ENCODE peak calls at places on chromosomes 7 and 10, in nine cellular contexts. One of them, this sample, is unnamed.

GRCh38 chr7:132247995-132248618 is 328.2 kb downstream of the PLXNA4 start:
- DNase-seq in B cell: no peak
- DNase-seq in left ventricle myocardium inferior: no peak
- DNase-seq in foreskin fibroblast: no peak
- DNase-seq in WTC11: no peak
- DNase-seq in brain microvascular endothelial cell: no peak
- DNase-seq in H9: no peak
- DNase-seq in ovary: no peak
- DNase-seq in dorsolateral prefrontal cortex: no peak
- DNase-seq in this sample: no peak

GRCh38 chr7:90736968-90737939 is 141.1 kb downstream of the CDK14 start:
- DNase-seq in B cell: peak
- DNase-seq in left ventricle myocardium inferior: no peak
- DNase-seq in foreskin fibroblast: no peak
- DNase-seq in WTC11: no peak
- DNase-seq in brain microvascular endothelial cell: no peak
- DNase-seq in H9: no peak
- DNase-seq in ovary: no peak
- DNase-seq in dorsolateral prefrontal cortex: no peak
- DNase-seq in this sample: no peak

GRCh38 chr10:122296363-122297120 is 25.4 kb downstream of the BTBD16 start:
- DNase-seq in B cell: no peak
- DNase-seq in left ventricle myocardium inferior: no peak
- DNase-seq in foreskin fibroblast: no peak
- DNase-seq in WTC11: no peak
- DNase-seq in brain microvascular endothelial cell: no peak
- DNase-seq in H9: no peak
- DNase-seq in ovary: no peak
- DNase-seq in dorsolateral prefrontal cortex: no peak
- DNase-seq in this sample: no peak

GRCh38 chr7:24926623-24927539 is 53.1 kb downstream of the OSBPL3 start:
- DNase-seq in B cell: no peak
- DNase-seq in left ventricle myocardium inferior: no peak
- DNase-seq in foreskin fibroblast: peak
- DNase-seq in WTC11: no peak
- DNase-seq in brain microvascular endothelial cell: peak
- DNase-seq in H9: no peak
- DNase-seq in ovary: no peak
- DNase-seq in dorsolateral prefrontal cortex: no peak
- DNase-seq in this sample: peak

GRCh38 chr10:104925232-104925851 is 284.3 kb downstream of the SORCS3 start:
- DNase-seq in B cell: no peak
- DNase-seq in left ventricle myocardium inferior: peak
- DNase-seq in foreskin fibroblast: peak
- DNase-seq in WTC11: peak
- DNase-seq in brain microvascular endothelial cell: no peak
- DNase-seq in H9: peak
- DNase-seq in ovary: no peak
- DNase-seq in dorsolateral prefrontal cortex: peak
- DNase-seq in this sample: no peak

GRCh38 chr10:132471125-132471451 is 66.5 kb upstream of the INPP5A start:
- DNase-seq in B cell: no peak
- DNase-seq in left ventricle myocardium inferior: peak
- DNase-seq in foreskin fibroblast: no peak
- DNase-seq in WTC11: peak
- DNase-seq in brain microvascular endothelial cell: no peak
- DNase-seq in H9: no peak
- DNase-seq in ovary: no peak
- DNase-seq in dorsolateral prefrontal cortex: no peak
- DNase-seq in this sample: no peak

GRCh38 chr7:134742688-134743350 is 36.6 kb upstream of the CALD1 start:
- DNase-seq in B cell: no peak
- DNase-seq in left ventricle myocardium inferior: no peak
- DNase-seq in foreskin fibroblast: no peak
- DNase-seq in WTC11: no peak
- DNase-seq in brain microvascular endothelial cell: no peak
- DNase-seq in H9: no peak
- DNase-seq in ovary: peak
- DNase-seq in dorsolateral prefrontal cortex: no peak
- DNase-seq in this sample: peak

GRCh38 chr7:118949031-118949430 is 724.5 kb downstream of the ANKRD7 start:
- DNase-seq in B cell: no peak
- DNase-seq in left ventricle myocardium inferior: no peak
- DNase-seq in foreskin fibroblast: no peak
- DNase-seq in WTC11: no peak
- DNase-seq in brain microvascular endothelial cell: peak
- DNase-seq in H9: no peak
- DNase-seq in ovary: no peak
- DNase-seq in dorsolateral prefrontal cortex: no peak
- DNase-seq in this sample: no peak

GRCh38 chr10:43254199-43254730 is 12.6 kb downstream of the RASGEF1A start:
- DNase-seq in B cell: no peak
- DNase-seq in left ventricle myocardium inferior: peak
- DNase-seq in foreskin fibroblast: no peak
- DNase-seq in WTC11: no peak
- DNase-seq in brain microvascular endothelial cell: no peak
- DNase-seq in H9: no peak
- DNase-seq in ovary: no peak
- DNase-seq in dorsolateral prefrontal cortex: no peak
- DNase-seq in this sample: no peak

GRCh38 chr7:30858576-30858975 is 53.1 kb upstream of the AQP1 start:
- DNase-seq in B cell: no peak
- DNase-seq in left ventricle myocardium inferior: no peak
- DNase-seq in foreskin fibroblast: no peak
- DNase-seq in WTC11: no peak
- DNase-seq in brain microvascular endothelial cell: no peak
- DNase-seq in H9: no peak
- DNase-seq in ovary: no peak
- DNase-seq in dorsolateral prefrontal cortex: no peak
- DNase-seq in this sample: no peak

GRCh38 chr7:132783824-132784223 is 207.6 kb upstream of the PLXNA4 start:
- DNase-seq in B cell: no peak
- DNase-seq in left ventricle myocardium inferior: no peak
- DNase-seq in foreskin fibroblast: peak
- DNase-seq in WTC11: no peak
- DNase-seq in brain microvascular endothelial cell: peak
- DNase-seq in H9: no peak
- DNase-seq in ovary: no peak
- DNase-seq in dorsolateral prefrontal cortex: no peak
- DNase-seq in this sample: peak

GRCh38 chr7:6640246-6640721 is 3.2 kb downstream of the ZNF316 start:
- DNase-seq in B cell: no peak
- DNase-seq in left ventricle myocardium inferior: peak
- DNase-seq in foreskin fibroblast: peak
- DNase-seq in WTC11: peak
- DNase-seq in brain microvascular endothelial cell: peak
- DNase-seq in H9: peak
- DNase-seq in ovary: no peak
- DNase-seq in dorsolateral prefrontal cortex: no peak
- DNase-seq in this sample: no peak

GRCh38 chr7:155263522-155264197 is 34.0 kb upstream of the INSIG1 start:
- DNase-seq in B cell: no peak
- DNase-seq in left ventricle myocardium inferior: no peak
- DNase-seq in foreskin fibroblast: no peak
- DNase-seq in WTC11: peak
- DNase-seq in brain microvascular endothelial cell: no peak
- DNase-seq in H9: no peak
- DNase-seq in ovary: no peak
- DNase-seq in dorsolateral prefrontal cortex: no peak
- DNase-seq in this sample: no peak

GRCh38 chr7:105010538-105011523 is 3.2 kb upstream of the KMT2E start:
- DNase-seq in B cell: no peak
- DNase-seq in left ventricle myocardium inferior: no peak
- DNase-seq in foreskin fibroblast: no peak
- DNase-seq in WTC11: no peak
- DNase-seq in brain microvascular endothelial cell: no peak
- DNase-seq in H9: no peak
- DNase-seq in ovary: no peak
- DNase-seq in dorsolateral prefrontal cortex: no peak
- DNase-seq in this sample: no peak

GRCh38 chr10:17820943-17821342 is 11.8 kb downstream of the MRC1 start:
- DNase-seq in B cell: no peak
- DNase-seq in left ventricle myocardium inferior: no peak
- DNase-seq in foreskin fibroblast: no peak
- DNase-seq in WTC11: no peak
- DNase-seq in brain microvascular endothelial cell: no peak
- DNase-seq in H9: no peak
- DNase-seq in ovary: no peak
- DNase-seq in dorsolateral prefrontal cortex: no peak
- DNase-seq in this sample: no peak

GRCh38 chr7:131625817-131626372 is 69.5 kb upstream of the PODXL start:
- DNase-seq in B cell: no peak
- DNase-seq in left ventricle myocardium inferior: peak
- DNase-seq in foreskin fibroblast: peak
- DNase-seq in WTC11: peak
- DNase-seq in brain microvascular endothelial cell: peak
- DNase-seq in H9: peak
- DNase-seq in ovary: no peak
- DNase-seq in dorsolateral prefrontal cortex: no peak
- DNase-seq in this sample: peak

GRCh38 chr10:113518816-113519591 is 33.8 kb upstream of the HABP2 start:
- DNase-seq in B cell: no peak
- DNase-seq in left ventricle myocardium inferior: no peak
- DNase-seq in foreskin fibroblast: no peak
- DNase-seq in WTC11: no peak
- DNase-seq in brain microvascular endothelial cell: no peak
- DNase-seq in H9: no peak
- DNase-seq in ovary: no peak
- DNase-seq in dorsolateral prefrontal cortex: no peak
- DNase-seq in this sample: no peak

GRCh38 chr10:84352251-84352842 is 24.0 kb downstream of the CCSER2 start:
- DNase-seq in B cell: peak
- DNase-seq in left ventricle myocardium inferior: no peak
- DNase-seq in foreskin fibroblast: no peak
- DNase-seq in WTC11: peak
- DNase-seq in brain microvascular endothelial cell: peak
- DNase-seq in H9: peak
- DNase-seq in ovary: no peak
- DNase-seq in dorsolateral prefrontal cortex: peak
- DNase-seq in this sample: peak

GRCh38 chr10:36612436-36612835 is 513.0 kb upstream of the ANKRD30A start:
- DNase-seq in B cell: no peak
- DNase-seq in left ventricle myocardium inferior: no peak
- DNase-seq in foreskin fibroblast: no peak
- DNase-seq in WTC11: peak
- DNase-seq in brain microvascular endothelial cell: no peak
- DNase-seq in H9: peak
- DNase-seq in ovary: no peak
- DNase-seq in dorsolateral prefrontal cortex: no peak
- DNase-seq in this sample: no peak
- TF ChIP-seq CTCF in B cell: no peak
- TF ChIP-seq CTCF in left ventricle myocardium inferior: no peak
- TF ChIP-seq CTCF in foreskin fibroblast: no peak
- TF ChIP-seq CTCF in WTC11: no peak
- TF ChIP-seq CTCF in brain microvascular endothelial cell: no peak
- TF ChIP-seq CTCF in H9: peak
- TF ChIP-seq CTCF in ovary: no peak
- TF ChIP-seq CTCF in dorsolateral prefrontal cortex: no peak
- TF ChIP-seq CTCF in this sample: no peak

DNA sequence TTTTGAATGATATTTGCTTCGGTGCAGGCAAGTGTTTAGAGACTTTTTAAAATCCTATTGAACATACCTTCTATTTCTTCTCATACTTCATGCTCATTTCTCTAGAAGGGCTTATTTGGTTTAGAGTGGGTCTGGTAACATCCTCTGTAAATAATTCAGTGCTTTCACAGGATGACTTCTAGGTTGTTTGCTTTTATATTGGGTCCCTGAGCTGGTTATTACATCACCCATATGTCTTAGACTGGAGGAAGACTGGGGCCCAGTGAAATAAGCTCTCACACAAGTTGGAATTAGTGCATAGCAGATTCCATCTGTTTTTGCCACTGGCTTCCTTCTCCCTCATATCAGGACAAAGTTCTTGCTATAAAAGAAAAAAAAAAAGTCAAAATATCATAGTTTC is 6.5 kb downstream of the SUPV3L1 start:
- DNase-seq in B cell: no peak
- DNase-seq in left ventricle myocardium inferior: no peak
- DNase-seq in foreskin fibroblast: no peak
- DNase-seq in WTC11: no peak
- DNase-seq in brain microvascular endothelial cell: no peak
- DNase-seq in H9: no peak
- DNase-seq in ovary: no peak
- DNase-seq in dorsolateral prefrontal cortex: no peak
- DNase-seq in this sample: no peak
- TF ChIP-seq CTCF in B cell: no peak
- TF ChIP-seq CTCF in left ventricle myocardium inferior: no peak
- TF ChIP-seq CTCF in foreskin fibroblast: no peak
- TF ChIP-seq CTCF in WTC11: no peak
- TF ChIP-seq CTCF in brain microvascular endothelial cell: no peak
- TF ChIP-seq CTCF in H9: no peak
- TF ChIP-seq CTCF in ovary: no peak
- TF ChIP-seq CTCF in dorsolateral prefrontal cortex: no peak
- TF ChIP-seq CTCF in this sample: no peak

DNA sequence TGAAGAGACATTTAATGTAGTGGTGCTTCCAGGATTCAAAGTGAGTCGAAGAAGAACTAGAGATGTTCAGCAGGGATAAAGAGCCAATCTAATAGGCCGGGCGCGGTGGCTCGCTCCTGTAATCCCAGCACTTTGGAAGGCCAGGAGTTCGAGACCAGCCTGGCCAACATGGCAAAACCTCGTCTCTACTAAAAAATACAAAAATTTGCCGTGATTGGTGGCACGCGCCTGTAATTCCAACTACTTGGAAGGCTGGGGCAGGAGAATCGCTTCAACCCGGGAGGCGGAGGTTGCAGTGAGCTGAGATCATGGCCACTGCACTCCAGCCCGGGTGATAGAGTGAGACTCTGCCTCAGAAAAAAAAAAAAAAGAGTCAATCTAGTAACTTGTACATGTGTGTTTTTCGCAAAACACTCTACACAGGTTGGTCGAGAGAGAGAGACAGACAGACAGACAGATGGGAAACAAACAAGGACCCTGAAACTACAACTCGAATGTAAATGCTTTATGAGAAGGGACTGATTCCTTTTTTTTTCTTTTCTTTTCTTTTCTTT is 775 bp downstream of the ABCB8 start:
- DNase-seq in B cell: no peak
- DNase-seq in left ventricle myocardium inferior: no peak
- DNase-seq in foreskin fibroblast: no peak
- DNase-seq in WTC11: no peak
- DNase-seq in brain microvascular endothelial cell: no peak
- DNase-seq in H9: no peak
- DNase-seq in ovary: no peak
- DNase-seq in dorsolateral prefrontal cortex: no peak
- DNase-seq in this sample: no peak
- TF ChIP-seq CTCF in B cell: no peak
- TF ChIP-seq CTCF in left ventricle myocardium inferior: no peak
- TF ChIP-seq CTCF in foreskin fibroblast: no peak
- TF ChIP-seq CTCF in WTC11: no peak
- TF ChIP-seq CTCF in brain microvascular endothelial cell: no peak
- TF ChIP-seq CTCF in H9: no peak
- TF ChIP-seq CTCF in ovary: no peak
- TF ChIP-seq CTCF in dorsolateral prefrontal cortex: no peak
- TF ChIP-seq CTCF in this sample: no peak

DNA sequence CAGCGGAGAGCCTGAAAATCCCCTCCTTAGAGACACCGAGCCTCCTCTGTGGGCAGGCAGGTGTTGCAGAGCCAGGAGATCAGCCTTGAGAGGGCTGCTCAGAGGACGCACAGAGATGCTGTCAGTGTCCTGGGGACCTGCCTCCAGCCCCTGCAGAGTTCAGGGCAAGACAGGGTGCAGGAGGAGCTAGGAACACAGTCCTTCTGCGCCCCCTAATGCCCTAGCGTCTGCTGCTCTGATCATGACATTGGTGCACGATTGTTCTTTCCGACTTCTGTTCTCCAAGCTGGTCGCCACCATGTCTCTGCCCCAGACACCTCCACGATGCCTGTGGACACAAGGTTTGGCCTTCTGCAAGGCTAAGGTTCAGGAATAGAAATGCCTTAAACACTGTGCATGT is 613.7 kb upstream of the MKI67 start:
- DNase-seq in B cell: no peak
- DNase-seq in left ventricle myocardium inferior: no peak
- DNase-seq in foreskin fibroblast: no peak
- DNase-seq in WTC11: peak
- DNase-seq in brain microvascular endothelial cell: no peak
- DNase-seq in H9: peak
- DNase-seq in ovary: no peak
- DNase-seq in dorsolateral prefrontal cortex: no peak
- DNase-seq in this sample: no peak
- TF ChIP-seq CTCF in B cell: no peak
- TF ChIP-seq CTCF in left ventricle myocardium inferior: no peak
- TF ChIP-seq CTCF in foreskin fibroblast: no peak
- TF ChIP-seq CTCF in WTC11: no peak
- TF ChIP-seq CTCF in brain microvascular endothelial cell: no peak
- TF ChIP-seq CTCF in H9: peak
- TF ChIP-seq CTCF in ovary: no peak
- TF ChIP-seq CTCF in dorsolateral prefrontal cortex: no peak
- TF ChIP-seq CTCF in this sample: no peak